ENCODE peak calls at places on chromosomes 4 and X, in nine cellular contexts. One of them, this sample, is unnamed.

GRCh38 chr4:121380448-121381147 is at the start of gene QRFPR:
- DNase-seq in heart right ventricle: peak; percentile 22
- DNase-seq in PC-3: no peak
- DNase-seq in prostate gland: no peak
- DNase-seq in heart left ventricle: peak; percentile 70
- DNase-seq in tibial nerve: no peak
- DNase-seq in GM23248: peak; percentile 14
- DNase-seq in transverse colon: no peak
- DNase-seq in CD8-positive, alpha-beta T cell: no peak
- DNase-seq in this sample: no peak

GRCh38 chr4:66266035-66266434 is 595.7 kb upstream of the EPHA5 start:
- DNase-seq in heart right ventricle: no peak
- DNase-seq in PC-3: no peak
- DNase-seq in prostate gland: no peak
- DNase-seq in heart left ventricle: no peak
- DNase-seq in tibial nerve: no peak
- DNase-seq in GM23248: no peak
- DNase-seq in transverse colon: no peak
- DNase-seq in CD8-positive, alpha-beta T cell: no peak
- DNase-seq in this sample: no peak

GRCh38 chrX:87679849-87680248 is 162.2 kb downstream of the KLHL4 start:
- DNase-seq in heart right ventricle: no peak
- DNase-seq in PC-3: no peak
- DNase-seq in prostate gland: no peak
- DNase-seq in heart left ventricle: no peak
- DNase-seq in tibial nerve: no peak
- DNase-seq in GM23248: no peak
- DNase-seq in transverse colon: no peak
- DNase-seq in CD8-positive, alpha-beta T cell: no peak
- DNase-seq in this sample: no peak

GRCh38 chrX:21581479-21581878 is 76.7 kb downstream of the KLHL34 start:
- DNase-seq in heart right ventricle: no peak
- DNase-seq in PC-3: no peak
- DNase-seq in prostate gland: no peak
- DNase-seq in heart left ventricle: no peak
- DNase-seq in tibial nerve: no peak
- DNase-seq in GM23248: peak; percentile 24
- DNase-seq in transverse colon: no peak
- DNase-seq in CD8-positive, alpha-beta T cell: no peak
- DNase-seq in this sample: no peak

GRCh38 chr4:152399246-152399645 is 136.6 kb downstream of the FBXW7 start:
- DNase-seq in heart right ventricle: no peak
- DNase-seq in PC-3: no peak
- DNase-seq in prostate gland: no peak
- DNase-seq in heart left ventricle: no peak
- DNase-seq in tibial nerve: no peak
- DNase-seq in GM23248: no peak
- DNase-seq in transverse colon: no peak
- DNase-seq in CD8-positive, alpha-beta T cell: no peak
- DNase-seq in this sample: no peak

GRCh38 chrX:143571521-143571920 is 54.2 kb upstream of the SPANXN3 start:
- DNase-seq in heart right ventricle: no peak
- DNase-seq in PC-3: peak; percentile 27
- DNase-seq in prostate gland: no peak
- DNase-seq in heart left ventricle: no peak
- DNase-seq in tibial nerve: no peak
- DNase-seq in GM23248: no peak
- DNase-seq in transverse colon: no peak
- DNase-seq in CD8-positive, alpha-beta T cell: no peak
- DNase-seq in this sample: no peak

GRCh38 chr4:1297023-1297395 is 7.3 kb downstream of the MAEA start:
- DNase-seq in heart right ventricle: no peak
- DNase-seq in PC-3: no peak
- DNase-seq in prostate gland: no peak
- DNase-seq in heart left ventricle: no peak
- DNase-seq in tibial nerve: no peak
- DNase-seq in GM23248: no peak
- DNase-seq in transverse colon: no peak
- DNase-seq in CD8-positive, alpha-beta T cell: no peak
- DNase-seq in this sample: no peak

GRCh38 chr4:33316033-33316432 is 2595.9 kb downstream of the PCDH7 start:
- DNase-seq in heart right ventricle: no peak
- DNase-seq in PC-3: no peak
- DNase-seq in prostate gland: no peak
- DNase-seq in heart left ventricle: no peak
- DNase-seq in tibial nerve: no peak
- DNase-seq in GM23248: no peak
- DNase-seq in transverse colon: no peak
- DNase-seq in CD8-positive, alpha-beta T cell: no peak
- DNase-seq in this sample: no peak

GRCh38 chrX:145002776-145003175 is 244.5 kb upstream of the SPANXN1 start:
- DNase-seq in heart right ventricle: no peak
- DNase-seq in PC-3: peak; percentile 46
- DNase-seq in prostate gland: no peak
- DNase-seq in heart left ventricle: no peak
- DNase-seq in tibial nerve: no peak
- DNase-seq in GM23248: peak; percentile 1
- DNase-seq in transverse colon: no peak
- DNase-seq in CD8-positive, alpha-beta T cell: no peak
- DNase-seq in this sample: no peak

GRCh38 chrX:104565791-104566687 is at the start of gene IL1RAPL2:
- DNase-seq in heart right ventricle: peak; percentile 16
- DNase-seq in PC-3: peak; percentile 81
- DNase-seq in prostate gland: peak; percentile 12
- DNase-seq in heart left ventricle: no peak
- DNase-seq in tibial nerve: no peak
- DNase-seq in GM23248: peak; percentile 34
- DNase-seq in transverse colon: peak; percentile 14
- DNase-seq in CD8-positive, alpha-beta T cell: no peak
- DNase-seq in this sample: no peak

GRCh38 chr4:1975391-1975801 is 33.4 kb downstream of the NELFA start:
- DNase-seq in heart right ventricle: no peak
- DNase-seq in PC-3: no peak
- DNase-seq in prostate gland: no peak
- DNase-seq in heart left ventricle: no peak
- DNase-seq in tibial nerve: no peak
- DNase-seq in GM23248: no peak
- DNase-seq in transverse colon: no peak
- DNase-seq in CD8-positive, alpha-beta T cell: no peak
- DNase-seq in this sample: no peak

GRCh38 chr4:74631988-74632387 is 162.3 kb downstream of the BTC start:
- DNase-seq in heart right ventricle: no peak
- DNase-seq in PC-3: no peak
- DNase-seq in prostate gland: no peak
- DNase-seq in heart left ventricle: no peak
- DNase-seq in tibial nerve: no peak
- DNase-seq in GM23248: no peak
- DNase-seq in transverse colon: no peak
- DNase-seq in CD8-positive, alpha-beta T cell: no peak
- DNase-seq in this sample: no peak

GRCh38 chr4:108861339-108861738 is 98.5 kb upstream of the ETNPPL start:
- DNase-seq in heart right ventricle: no peak
- DNase-seq in PC-3: peak; percentile 7
- DNase-seq in prostate gland: no peak
- DNase-seq in heart left ventricle: no peak
- DNase-seq in tibial nerve: no peak
- DNase-seq in GM23248: peak; percentile 42
- DNase-seq in transverse colon: no peak
- DNase-seq in CD8-positive, alpha-beta T cell: no peak
- DNase-seq in this sample: no peak

GRCh38 chrX:66221856-66222255 is 57.8 kb downstream of the HEPH start:
- DNase-seq in heart right ventricle: no peak
- DNase-seq in PC-3: no peak
- DNase-seq in prostate gland: no peak
- DNase-seq in heart left ventricle: no peak
- DNase-seq in tibial nerve: no peak
- DNase-seq in GM23248: no peak
- DNase-seq in transverse colon: no peak
- DNase-seq in CD8-positive, alpha-beta T cell: no peak
- DNase-seq in this sample: no peak

GRCh38 chrX:56232221-56233082 is at the start of gene KLF8:
- DNase-seq in heart right ventricle: peak; percentile 43
- DNase-seq in PC-3: no peak
- DNase-seq in prostate gland: peak; percentile 61
- DNase-seq in heart left ventricle: peak; percentile 51
- DNase-seq in tibial nerve: peak; percentile 39
- DNase-seq in GM23248: peak; percentile 56
- DNase-seq in transverse colon: peak; percentile 68
- DNase-seq in CD8-positive, alpha-beta T cell: peak; percentile 0
- DNase-seq in this sample: no peak

GRCh38 chrX:48677456-48678030 is 6.1 kb upstream of the WAS start:
- DNase-seq in heart right ventricle: no peak
- DNase-seq in PC-3: no peak
- DNase-seq in prostate gland: no peak
- DNase-seq in heart left ventricle: no peak
- DNase-seq in tibial nerve: no peak
- DNase-seq in GM23248: no peak
- DNase-seq in transverse colon: no peak
- DNase-seq in CD8-positive, alpha-beta T cell: no peak
- DNase-seq in this sample: no peak

GRCh38 chr4:82043081-82043808 is 330.5 kb downstream of the HNRNPD start:
- DNase-seq in heart right ventricle: no peak
- DNase-seq in PC-3: no peak
- DNase-seq in prostate gland: no peak
- DNase-seq in heart left ventricle: no peak
- DNase-seq in tibial nerve: no peak
- DNase-seq in GM23248: peak; percentile 2
- DNase-seq in transverse colon: peak; percentile 19
- DNase-seq in CD8-positive, alpha-beta T cell: no peak
- DNase-seq in this sample: no peak

GRCh38 chr4:3148926-3149325 is 74.4 kb downstream of the HTT start:
- DNase-seq in heart right ventricle: no peak
- DNase-seq in PC-3: no peak
- DNase-seq in prostate gland: no peak
- DNase-seq in heart left ventricle: no peak
- DNase-seq in tibial nerve: no peak
- DNase-seq in GM23248: no peak
- DNase-seq in transverse colon: no peak
- DNase-seq in CD8-positive, alpha-beta T cell: no peak
- DNase-seq in this sample: no peak

GRCh38 chr4:15695240-15695699 is 7.6 kb upstream of the BST1 start:
- DNase-seq in heart right ventricle: no peak
- DNase-seq in PC-3: peak; percentile 92
- DNase-seq in prostate gland: no peak
- DNase-seq in heart left ventricle: no peak
- DNase-seq in tibial nerve: no peak
- DNase-seq in GM23248: peak; percentile 96
- DNase-seq in transverse colon: no peak
- DNase-seq in CD8-positive, alpha-beta T cell: no peak
- DNase-seq in this sample: no peak

GRCh38 chr4:143531773-143532491 is 18.4 kb downstream of the SMARCA5 start:
- DNase-seq in heart right ventricle: no peak
- DNase-seq in PC-3: peak; percentile 50
- DNase-seq in prostate gland: no peak
- DNase-seq in heart left ventricle: no peak
- DNase-seq in tibial nerve: no peak
- DNase-seq in GM23248: no peak
- DNase-seq in transverse colon: no peak
- DNase-seq in CD8-positive, alpha-beta T cell: no peak
- DNase-seq in this sample: no peak

GRCh38 chrX:989959-990510 is 222.4 kb downstream of the CRLF2 start:
- DNase-seq in heart right ventricle: peak; percentile 28
- DNase-seq in PC-3: no peak
- DNase-seq in prostate gland: no peak
- DNase-seq in heart left ventricle: no peak
- DNase-seq in tibial nerve: peak; percentile 34
- DNase-seq in GM23248: no peak
- DNase-seq in transverse colon: peak; percentile 73
- DNase-seq in CD8-positive, alpha-beta T cell: no peak
- DNase-seq in this sample: peak; percentile 19
- H3K27ac ChIP-seq in heart right ventricle: no peak overlapping the region
- H3K27ac ChIP-seq in PC-3: no peak overlapping the region
- H3K27ac ChIP-seq in prostate gland: no peak overlapping the region
- H3K27ac ChIP-seq in heart left ventricle: peak overlapping the region; percentile 49
- H3K27ac ChIP-seq in tibial nerve: no peak overlapping the region
- H3K27ac ChIP-seq in GM23248: no peak overlapping the region
- H3K27ac ChIP-seq in transverse colon: no peak overlapping the region
- H3K27ac ChIP-seq in CD8-positive, alpha-beta T cell: peak overlapping the region; percentile 15
- H3K27ac ChIP-seq in this sample: no peak overlapping the region

GRCh38 chr4:123469696-123470095 is 73.1 kb downstream of the SPRY1 start:
- DNase-seq in heart right ventricle: no peak
- DNase-seq in PC-3: no peak
- DNase-seq in prostate gland: no peak
- DNase-seq in heart left ventricle: no peak
- DNase-seq in tibial nerve: no peak
- DNase-seq in GM23248: no peak
- DNase-seq in transverse colon: no peak
- DNase-seq in CD8-positive, alpha-beta T cell: no peak
- DNase-seq in this sample: no peak
- H3K27ac ChIP-seq in heart right ventricle: no peak overlapping the region
- H3K27ac ChIP-seq in PC-3: no peak overlapping the region
- H3K27ac ChIP-seq in prostate gland: no peak overlapping the region
- H3K27ac ChIP-seq in heart left ventricle: no peak overlapping the region
- H3K27ac ChIP-seq in tibial nerve: no peak overlapping the region
- H3K27ac ChIP-seq in GM23248: no peak overlapping the region
- H3K27ac ChIP-seq in transverse colon: no peak overlapping the region
- H3K27ac ChIP-seq in CD8-positive, alpha-beta T cell: no peak overlapping the region
- H3K27ac ChIP-seq in this sample: no peak overlapping the region

DNA sequence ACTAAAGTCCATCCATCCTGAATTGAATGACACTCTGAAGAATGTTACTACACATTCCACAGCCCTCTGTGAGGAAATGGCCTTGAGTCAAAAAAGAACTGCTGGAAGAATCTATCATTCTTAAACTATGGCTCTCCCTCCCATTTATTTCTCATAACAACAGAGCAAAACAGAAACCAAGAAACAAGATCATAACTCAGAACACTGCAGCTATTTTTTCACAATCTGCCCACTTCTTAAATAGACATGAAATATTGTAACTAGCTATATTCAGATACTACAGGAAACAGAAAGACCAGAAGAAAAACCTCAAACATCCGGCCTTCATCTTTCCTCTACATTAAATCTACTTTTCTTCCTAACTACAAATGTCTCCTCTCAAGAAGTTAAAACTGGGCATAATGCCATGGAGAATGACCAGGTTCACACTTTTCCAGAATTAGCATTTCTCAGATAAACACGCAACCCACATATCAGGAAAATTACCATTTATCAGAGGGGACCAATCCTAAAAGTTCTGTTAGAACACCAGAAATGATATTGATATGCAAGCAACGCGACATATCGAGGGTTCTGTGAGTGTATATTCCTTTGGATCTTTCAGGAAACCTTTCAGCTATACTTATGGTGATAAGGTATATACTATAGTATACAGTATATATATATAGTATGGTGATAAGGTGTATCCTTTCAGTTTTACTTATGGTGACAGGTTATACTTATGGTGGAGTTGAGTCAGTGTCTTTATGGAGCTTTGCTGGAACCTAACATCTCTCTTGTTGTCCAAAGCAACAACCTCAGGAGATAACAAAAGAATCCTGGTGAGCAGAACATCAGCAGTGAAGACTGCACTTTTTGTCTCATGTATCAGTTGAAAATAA is 60.4 kb upstream of the IRF2 start:
- DNase-seq in heart right ventricle: no peak
- DNase-seq in PC-3: no peak
- DNase-seq in prostate gland: no peak
- DNase-seq in heart left ventricle: no peak
- DNase-seq in tibial nerve: no peak
- DNase-seq in GM23248: peak; percentile 86
- DNase-seq in transverse colon: no peak
- DNase-seq in CD8-positive, alpha-beta T cell: no peak
- DNase-seq in this sample: no peak
- H3K27ac ChIP-seq in heart right ventricle: peak overlapping the region; percentile 16
- H3K27ac ChIP-seq in PC-3: no peak overlapping the region
- H3K27ac ChIP-seq in prostate gland: no peak overlapping the region
- H3K27ac ChIP-seq in heart left ventricle: peak overlapping the region; percentile 62
- H3K27ac ChIP-seq in tibial nerve: peak overlapping the region; percentile 95
- H3K27ac ChIP-seq in GM23248: peak overlapping the region; percentile 95
- H3K27ac ChIP-seq in transverse colon: peak overlapping the region; percentile 70
- H3K27ac ChIP-seq in CD8-positive, alpha-beta T cell: peak overlapping the region; percentile 51
- H3K27ac ChIP-seq in this sample: no peak overlapping the region

GRCh38 chr4:98522062-98522461 is 136.3 kb downstream of the TSPAN5 start:
- DNase-seq in heart right ventricle: no peak
- DNase-seq in PC-3: no peak
- DNase-seq in prostate gland: no peak
- DNase-seq in heart left ventricle: no peak
- DNase-seq in tibial nerve: no peak
- DNase-seq in GM23248: no peak
- DNase-seq in transverse colon: no peak
- DNase-seq in CD8-positive, alpha-beta T cell: no peak
- DNase-seq in this sample: no peak
- H3K27ac ChIP-seq in heart right ventricle: peak overlapping the region; percentile 37
- H3K27ac ChIP-seq in PC-3: peak overlapping the region; percentile 85
- H3K27ac ChIP-seq in prostate gland: no peak overlapping the region
- H3K27ac ChIP-seq in heart left ventricle: no peak overlapping the region
- H3K27ac ChIP-seq in tibial nerve: no peak overlapping the region
- H3K27ac ChIP-seq in GM23248: peak overlapping the region; percentile 86
- H3K27ac ChIP-seq in transverse colon: no peak overlapping the region
- H3K27ac ChIP-seq in CD8-positive, alpha-beta T cell: no peak overlapping the region
- H3K27ac ChIP-seq in this sample: no peak overlapping the region

This sample was measured in substantia nigra.